ENCODE peak calls at places on chromosomes 12 and 14, in four cellular contexts. C is K562, J is WTC11, R is HepG2. E is an unnamed sample.

GRCh38 chr12:100651694-100652093 is 78.2 kb downstream of the GAS2L3 start:
- DNase-seq in R (peak), C (no peak), J (no peak), E (no peak)

GRCh38 chr12:28987538-28988383 is 161.3 kb upstream of the FAR2 start:
- DNase-seq in R (peak), J (no peak), C (no peak), E (peak)

GRCh38 chr14:91113829-91114078 is at the start of gene DGLUCY:
- DNase-seq in R (no peak), C (peak), J (no peak), E (peak)

GRCh38 chr14:94174622-94175402 is 690 bp downstream of the PPP4R4 start:
- DNase-seq in C (no peak), R (no peak), J (peak), E (no peak)

GRCh38 chr12:128140551-128140950 is 126.4 kb upstream of the TMEM132C start:
- DNase-seq in J (no peak), C (no peak), R (no peak), E (no peak)

GRCh38 chr12:13243516-13244070 is 47.1 kb downstream of the EMP1 start:
- DNase-seq in J (no peak), R (no peak), C (no peak), E (no peak)

GRCh38 chr14:104579507-104579906 is at the start of gene C14orf180:
- DNase-seq in C (no peak), J (no peak), R (no peak), E (no peak)

GRCh38 chr12:67271976-67272375 is 2.8 kb downstream of the CAND1 start:
- DNase-seq in R (no peak), J (no peak), C (no peak), E (no peak)

GRCh38 chr14:99821519-99822165 is 28.4 kb downstream of the EML1 start:
- DNase-seq in C (peak), J (no peak), R (no peak), E (no peak)

GRCh38 chr12:80707830-80708534 is 548 bp downstream of the MYF6 start:
- DNase-seq in C (no peak), J (peak), R (no peak), E (no peak)

GRCh38 chr12:108511633-108512540 is 3.2 kb upstream of the FICD start:
- DNase-seq in R (peak), C (peak), J (peak), E (peak)

GRCh38 chr12:130086777-130087176 is 75.5 kb upstream of the FZD10 start:
- DNase-seq in J (no peak), C (no peak), R (no peak), E (no peak)

GRCh38 chr12:49632401-49632800 is 9.0 kb downstream of the PRPF40B start:
- DNase-seq in C (no peak), R (no peak), J (no peak), E (no peak)

GRCh38 chr14:52081964-52082363 is 13.1 kb upstream of the NID2 start:
- DNase-seq in R (no peak), J (no peak), C (no peak), E (no peak)

GRCh38 chr12:67957383-67957782 is 31.9 kb upstream of the IFNG-AS1 start:
- DNase-seq in J (no peak), R (no peak), C (no peak), E (no peak)

GRCh38 chr12:130424858-130425697 is 87.4 kb downstream of the PIWIL1 start:
- DNase-seq in C (no peak), J (no peak), R (no peak), E (no peak)

GRCh38 chr14:104773505-104774452 is 20.8 kb downstream of the SIVA1 start:
- DNase-seq in R (no peak), J (no peak), C (no peak), E (no peak)

GRCh38 chr14:95915326-95915725 is 38.7 kb downstream of the TUNAR start:
- DNase-seq in J (peak), R (no peak), C (no peak), E (no peak)

GRCh38 chr12:54173066-54173726 is 15.6 kb downstream of the SMUG1 start:
- DNase-seq in C (no peak), J (peak), R (no peak), E (no peak)

DNA sequence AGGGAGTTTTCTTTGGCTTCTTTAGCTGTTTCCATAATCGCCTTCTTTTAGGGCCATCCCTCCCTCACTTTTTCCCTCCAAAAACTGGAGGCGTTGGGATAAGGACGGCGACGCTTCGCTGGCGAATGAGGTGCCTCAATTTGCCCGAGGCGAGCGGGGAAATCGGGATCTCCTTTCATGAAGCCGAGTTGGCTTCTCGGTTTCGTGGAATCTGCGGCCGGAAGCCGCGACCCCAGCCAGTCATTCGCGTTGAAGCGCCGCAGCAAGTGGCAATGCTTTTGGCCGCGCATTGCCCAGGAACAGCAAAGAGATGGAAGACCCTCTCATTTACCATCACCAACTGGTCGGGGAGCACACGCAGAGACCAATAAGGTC is 8.3 kb upstream of the SIX1 start:
- DNase-seq in R (no peak), C (no peak), J (peak), E (no peak)
- TF ChIP-seq NR3C1 in R (no peak), C (no peak), J (no peak), E (no peak)

DNA sequence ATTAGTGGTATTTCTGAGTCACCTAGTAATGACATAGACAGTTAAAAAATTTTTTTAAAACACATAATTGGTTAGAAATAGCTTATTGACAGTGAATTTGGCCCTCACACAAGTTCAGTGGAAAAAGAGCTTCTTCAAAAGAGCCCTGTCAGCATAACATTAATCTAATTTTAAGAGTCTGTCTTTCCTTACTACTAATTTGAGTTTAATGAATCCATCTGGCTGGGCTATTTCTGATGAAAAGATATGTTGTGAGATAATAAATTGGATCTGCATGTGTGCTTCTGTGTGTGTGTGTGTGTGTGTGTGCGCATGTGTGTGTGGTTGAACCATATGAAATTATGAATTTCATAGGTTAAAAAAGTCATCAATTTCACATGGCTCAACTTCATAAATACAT is 1045.2 kb downstream of the FLRT2 start:
- DNase-seq in J (no peak), C (no peak), R (no peak), E (no peak)
- TF ChIP-seq NR3C1 in J (no peak), C (no peak), R (no peak), E (no peak)

GRCh38 chr12:1302471-1302870 is 291.9 kb downstream of the FBXL14 start:
- DNase-seq in C (no peak), R (no peak), J (no peak), E (no peak)
- TF ChIP-seq NR3C1 in C (no peak), R (no peak), J (no peak), E (no peak)

GRCh38 chr14:32635103-32635719 is 303.5 kb upstream of the NPAS3 start:
- DNase-seq in J (no peak), R (no peak), C (no peak), E (no peak)
- TF ChIP-seq NR3C1 in J (no peak), R (no peak), C (no peak), E (no peak)

DNA sequence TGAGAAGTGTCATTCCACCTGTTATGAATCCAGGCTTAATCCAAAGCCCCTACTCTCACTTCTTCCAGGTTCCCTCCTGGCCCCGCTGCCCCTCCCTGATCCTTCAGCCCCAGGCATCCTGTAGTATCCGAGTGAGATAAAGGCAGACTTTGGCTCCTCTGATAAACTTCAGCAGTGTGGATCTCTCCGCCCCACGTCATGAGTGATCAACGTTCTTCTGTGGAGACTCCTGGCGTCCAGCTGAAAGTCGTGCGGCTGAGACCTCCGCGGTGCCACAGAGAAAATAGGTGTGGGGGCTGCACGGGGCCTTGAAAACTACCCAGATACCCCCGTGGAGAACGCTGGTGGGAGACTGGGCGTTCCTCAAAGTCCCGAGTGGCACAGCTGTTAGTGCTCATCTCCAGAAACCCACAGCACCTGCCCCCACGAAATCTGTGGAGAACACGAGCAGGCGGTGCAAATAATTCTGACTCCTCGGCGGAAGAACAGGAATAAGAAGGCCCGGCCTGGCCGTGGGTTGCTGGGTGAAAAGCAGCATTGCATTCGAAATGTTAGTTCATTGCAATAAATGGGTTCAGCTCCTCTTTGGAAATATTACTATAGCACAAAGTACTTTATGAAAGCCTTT is 180.0 kb upstream of the RGS6 start:
- DNase-seq in J (no peak), C (peak), R (no peak), E (no peak)
- TF ChIP-seq NR3C1 in J (no peak), C (no peak), R (no peak), E (no peak)

GRCh38 chr14:66473223-66473622 is 12.9 kb upstream of the CCDC196 start:
- DNase-seq in R (no peak), J (no peak), C (no peak), E (no peak)

GRCh38 chr14:66482873-66483272 is 3.3 kb upstream of the CCDC196 start:
- DNase-seq in J (no peak), R (no peak), C (no peak), E (no peak)

GRCh38 chr14:66477567-66477966 is 8.6 kb upstream of the CCDC196 start:
- DNase-seq in C (no peak), J (no peak), R (no peak), E (no peak)

GRCh38 chr14:66471584-66471983 is 14.6 kb upstream of the CCDC196 start:
- DNase-seq in C (peak), J (no peak), R (no peak), E (no peak)

DNA sequence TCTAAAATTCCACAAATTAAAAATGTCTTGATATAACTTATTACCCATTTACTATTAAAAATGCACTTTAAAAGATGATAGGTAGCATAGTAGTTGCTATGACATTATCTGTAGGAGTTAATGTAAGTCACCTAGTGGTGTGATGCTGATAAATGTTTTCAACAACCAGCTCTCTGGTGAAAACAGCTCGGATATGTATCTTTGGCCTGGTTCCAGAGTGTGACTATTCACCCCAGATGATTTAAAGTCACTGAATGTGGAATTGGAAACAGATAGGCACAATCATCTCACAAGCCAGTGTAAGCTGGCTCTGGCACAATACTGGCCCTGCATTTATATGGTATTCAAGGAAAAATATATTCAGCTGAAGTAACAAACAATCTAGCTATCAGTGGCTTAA is 9.2 kb upstream of the CCDC196 start:
- DNase-seq in J (no peak), C (peak), R (no peak), E (no peak)
- TF ChIP-seq NR3C1 in J (no peak), C (no peak), R (no peak), E (no peak)

DNA sequence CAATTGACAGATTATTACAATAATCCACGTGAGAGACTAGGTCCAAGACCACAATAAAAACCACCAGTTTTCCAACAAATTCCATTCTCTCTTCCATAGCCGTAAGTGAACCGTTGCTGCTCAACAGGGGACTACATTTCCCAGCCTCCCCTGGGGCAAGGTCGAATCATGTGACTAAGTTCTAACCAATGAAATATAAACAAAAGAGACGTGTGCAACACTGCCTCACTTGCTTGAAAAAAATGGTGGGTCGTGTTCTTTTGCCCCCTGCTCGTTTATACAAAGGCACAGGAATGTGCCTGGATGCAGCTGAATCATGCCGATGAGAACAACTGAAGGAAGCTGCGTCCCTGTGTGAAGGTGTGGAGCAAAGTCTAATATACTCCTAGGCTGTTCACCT is 51.1 kb downstream of the HSPB8 start:
- DNase-seq in R (peak), J (peak), C (peak), E (peak)
- TF ChIP-seq NR3C1 in R (no peak), J (no peak), C (no peak), E (no peak)

GRCh38 chr12:97748298-97748697 is 285.7 kb downstream of the RMST start:
- DNase-seq in C (no peak), R (no peak), J (no peak), E (no peak)
- TF ChIP-seq NR3C1 in C (no peak), R (no peak), J (no peak), E (no peak)

GRCh38 chr12:124698998-124699305 is 131.5 kb upstream of the NCOR2 start:
- DNase-seq in R (no peak), C (no peak), J (no peak), E (no peak)

GRCh38 chr12:124702736-124703135 is 135.3 kb upstream of the NCOR2 start:
- DNase-seq in J (no peak), C (no peak), R (no peak), E (no peak)

GRCh38 chr12:124700810-124701594 is 133.6 kb upstream of the NCOR2 start:
- DNase-seq in R (no peak), C (no peak), J (no peak), E (peak)

GRCh38 chr12:124698211-124698997 is 131.0 kb upstream of the NCOR2 start:
- DNase-seq in C (no peak), R (no peak), J (no peak), E (no peak)

GRCh38 chr12:124699878-124700277 is 132.5 kb upstream of the NCOR2 start:
- DNase-seq in R (no peak), J (no peak), C (peak), E (no peak)
- TF ChIP-seq NR3C1 in R (no peak), J (no peak), C (no peak), E (no peak)

DNA sequence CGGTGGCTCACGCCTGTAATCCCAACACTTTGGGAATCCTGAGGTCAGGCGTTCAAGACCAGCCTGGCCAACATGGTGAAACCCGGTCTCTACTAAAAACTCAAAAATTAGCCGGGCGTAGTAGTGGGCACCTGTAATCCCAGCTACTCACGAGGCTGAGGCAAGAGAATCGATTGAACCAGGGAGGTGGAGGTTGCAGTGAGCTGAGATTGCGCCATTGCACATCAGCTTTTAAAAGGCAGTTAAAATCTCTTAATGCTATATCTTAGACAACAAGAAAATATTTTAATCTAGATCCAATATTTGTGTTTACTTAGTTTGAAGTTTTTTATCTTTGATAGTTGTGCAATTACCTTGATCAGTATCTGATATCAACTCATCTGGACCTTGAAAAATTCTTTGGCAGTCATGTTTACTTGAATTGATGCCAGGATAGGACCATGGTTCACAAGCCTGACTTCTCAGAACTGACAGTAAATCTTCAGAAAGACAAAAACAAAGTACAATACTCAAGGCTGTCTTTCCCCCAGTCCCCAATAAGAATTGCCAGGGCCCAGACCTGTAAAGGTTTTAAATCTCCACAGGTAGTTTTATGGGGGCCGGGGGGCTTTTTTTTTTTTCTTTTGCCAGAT is 135.0 kb upstream of the AEBP2 start:
- DNase-seq in R (peak), C (no peak), J (no peak), E (no peak)
- TF ChIP-seq NR3C1 in R (no peak), C (no peak), J (no peak), E (no peak)

E was measured in A549.